ENCODE peak calls at places on chromosomes 16 and 17, in six cellular contexts. One of them, this sample, is unnamed.

GRCh38 chr16:84068041-84068440 is 25.4 kb upstream of the SLC38A8 start:
- DNase-seq in GM12865: no peak
- DNase-seq in MM.1S: no peak
- DNase-seq in tibial nerve: no peak
- DNase-seq in CD4-positive, alpha-beta T cell: no peak
- DNase-seq in mesothelial cell of epicardium: no peak
- DNase-seq in this sample: no peak

GRCh38 chr17:3621146-3621720 is 12.0 kb upstream of the TRPV1 start:
- DNase-seq in GM12865: no peak
- DNase-seq in mesothelial cell of epicardium: no peak
- DNase-seq in tibial nerve: no peak
- DNase-seq in CD4-positive, alpha-beta T cell: no peak
- DNase-seq in MM.1S: no peak
- DNase-seq in this sample: no peak

GRCh38 chr16:2507052-2507678 is 6.6 kb upstream of the ATP6V0C start:
- DNase-seq in GM12865: peak; percentile 79
- DNase-seq in MM.1S: peak; percentile 65
- DNase-seq in mesothelial cell of epicardium: no peak
- DNase-seq in tibial nerve: no peak
- DNase-seq in CD4-positive, alpha-beta T cell: no peak
- DNase-seq in this sample: peak; percentile 81

GRCh38 chr16:53334581-53334980 is 99.7 kb upstream of the RBL2 start:
- DNase-seq in CD4-positive, alpha-beta T cell: no peak
- DNase-seq in GM12865: no peak
- DNase-seq in MM.1S: no peak
- DNase-seq in mesothelial cell of epicardium: no peak
- DNase-seq in tibial nerve: no peak
- DNase-seq in this sample: no peak

GRCh38 chr16:27670071-27670825 is 120.3 kb downstream of the KATNIP start:
- DNase-seq in GM12865: no peak
- DNase-seq in CD4-positive, alpha-beta T cell: no peak
- DNase-seq in tibial nerve: no peak
- DNase-seq in mesothelial cell of epicardium: no peak
- DNase-seq in MM.1S: no peak
- DNase-seq in this sample: no peak

GRCh38 chr16:4360538-4361021 is 9.5 kb upstream of the PAM16 start:
- DNase-seq in GM12865: no peak
- DNase-seq in tibial nerve: no peak
- DNase-seq in MM.1S: no peak
- DNase-seq in mesothelial cell of epicardium: no peak
- DNase-seq in CD4-positive, alpha-beta T cell: no peak
- DNase-seq in this sample: no peak

GRCh38 chr17:40556198-40556661 is 9.0 kb downstream of the CCR7 start:
- DNase-seq in GM12865: peak; percentile 33
- DNase-seq in tibial nerve: no peak
- DNase-seq in MM.1S: no peak
- DNase-seq in CD4-positive, alpha-beta T cell: no peak
- DNase-seq in mesothelial cell of epicardium: no peak
- DNase-seq in this sample: peak; percentile 5

GRCh38 chr17:52030096-52030495 is 128.4 kb downstream of the CA10 start:
- DNase-seq in MM.1S: no peak
- DNase-seq in CD4-positive, alpha-beta T cell: no peak
- DNase-seq in mesothelial cell of epicardium: no peak
- DNase-seq in GM12865: no peak
- DNase-seq in tibial nerve: no peak
- DNase-seq in this sample: no peak

GRCh38 chr16:56370185-56370584 is 55.2 kb downstream of the AMFR start:
- DNase-seq in MM.1S: no peak
- DNase-seq in mesothelial cell of epicardium: no peak
- DNase-seq in GM12865: no peak
- DNase-seq in tibial nerve: no peak
- DNase-seq in CD4-positive, alpha-beta T cell: no peak
- DNase-seq in this sample: no peak

GRCh38 chr16:396199-396598 is 800 bp upstream of the NME4 start:
- DNase-seq in CD4-positive, alpha-beta T cell: no peak
- DNase-seq in MM.1S: no peak
- DNase-seq in GM12865: no peak
- DNase-seq in mesothelial cell of epicardium: no peak
- DNase-seq in tibial nerve: no peak
- DNase-seq in this sample: no peak

GRCh38 chr17:48247038-48247437 is 139.5 kb downstream of the SNX11 start:
- DNase-seq in CD4-positive, alpha-beta T cell: no peak
- DNase-seq in GM12865: no peak
- DNase-seq in MM.1S: no peak
- DNase-seq in tibial nerve: no peak
- DNase-seq in mesothelial cell of epicardium: no peak
- DNase-seq in this sample: no peak

GRCh38 chr17:59149051-59149450 is 5.9 kb downstream of the SKA2 start:
- DNase-seq in GM12865: no peak
- DNase-seq in tibial nerve: no peak
- DNase-seq in MM.1S: no peak
- DNase-seq in mesothelial cell of epicardium: no peak
- DNase-seq in CD4-positive, alpha-beta T cell: no peak
- DNase-seq in this sample: no peak

GRCh38 chr17:31657876-31658275 is 201.2 kb downstream of the COPRS start:
- DNase-seq in mesothelial cell of epicardium: no peak
- DNase-seq in MM.1S: no peak
- DNase-seq in GM12865: no peak
- DNase-seq in CD4-positive, alpha-beta T cell: no peak
- DNase-seq in tibial nerve: no peak
- DNase-seq in this sample: no peak

GRCh38 chr16:11609474-11610120 is 22.9 kb upstream of the LITAF start:
- DNase-seq in mesothelial cell of epicardium: no peak
- DNase-seq in CD4-positive, alpha-beta T cell: no peak
- DNase-seq in GM12865: no peak
- DNase-seq in tibial nerve: no peak
- DNase-seq in MM.1S: no peak
- DNase-seq in this sample: no peak

GRCh38 chr16:734981-735881 is 5.6 kb downstream of the CIAO3 start:
- DNase-seq in CD4-positive, alpha-beta T cell: no peak
- DNase-seq in GM12865: no peak
- DNase-seq in tibial nerve: no peak
- DNase-seq in MM.1S: no peak
- DNase-seq in mesothelial cell of epicardium: no peak
- DNase-seq in this sample: no peak

GRCh38 chr17:40554646-40555295 is 10.5 kb downstream of the CCR7 start:
- DNase-seq in MM.1S: no peak
- DNase-seq in CD4-positive, alpha-beta T cell: no peak
- DNase-seq in mesothelial cell of epicardium: peak; percentile 3
- DNase-seq in tibial nerve: no peak
- DNase-seq in GM12865: peak; percentile 16
- DNase-seq in this sample: peak; percentile 4

GRCh38 chr16:23006380-23006779 is 142.9 kb downstream of the USP31 start:
- DNase-seq in CD4-positive, alpha-beta T cell: no peak
- DNase-seq in mesothelial cell of epicardium: no peak
- DNase-seq in MM.1S: no peak
- DNase-seq in GM12865: no peak
- DNase-seq in tibial nerve: no peak
- DNase-seq in this sample: no peak

GRCh38 chr17:57008958-57009357 is 31.0 kb downstream of the SCPEP1 start:
- DNase-seq in mesothelial cell of epicardium: no peak
- DNase-seq in tibial nerve: no peak
- DNase-seq in MM.1S: no peak
- DNase-seq in CD4-positive, alpha-beta T cell: no peak
- DNase-seq in GM12865: no peak
- DNase-seq in this sample: no peak

GRCh38 chr16:71572497-71573116 is 4.3 kb downstream of the TAT start:
- DNase-seq in mesothelial cell of epicardium: no peak
- DNase-seq in CD4-positive, alpha-beta T cell: no peak
- DNase-seq in GM12865: no peak
- DNase-seq in MM.1S: no peak
- DNase-seq in tibial nerve: no peak
- DNase-seq in this sample: no peak

GRCh38 chr16:78770353-78771091 is 671.1 kb downstream of the WWOX start:
- DNase-seq in GM12865: peak; percentile 64
- DNase-seq in MM.1S: peak; percentile 82
- DNase-seq in mesothelial cell of epicardium: peak; percentile 27
- DNase-seq in CD4-positive, alpha-beta T cell: peak; percentile 81
- DNase-seq in tibial nerve: peak; percentile 49
- DNase-seq in this sample: peak; percentile 66

GRCh38 chr16:11276880-11277593 is 757 bp upstream of the PRM2 start:
- DNase-seq in CD4-positive, alpha-beta T cell: no peak
- DNase-seq in MM.1S: no peak
- DNase-seq in GM12865: no peak
- DNase-seq in tibial nerve: no peak
- DNase-seq in mesothelial cell of epicardium: no peak
- DNase-seq in this sample: no peak

GRCh38 chr16:11556945-11557720 is 29.6 kb downstream of the LITAF start:
- DNase-seq in MM.1S: peak; percentile 29
- DNase-seq in GM12865: peak; percentile 45
- DNase-seq in tibial nerve: no peak
- DNase-seq in mesothelial cell of epicardium: no peak
- DNase-seq in CD4-positive, alpha-beta T cell: peak; percentile 31
- DNase-seq in this sample: no peak

GRCh38 chr17:19762515-19762961 is 14.4 kb upstream of the ALDH3A1 start:
- DNase-seq in GM12865: peak; percentile 78
- DNase-seq in tibial nerve: peak; percentile 62
- DNase-seq in MM.1S: peak; percentile 51
- DNase-seq in CD4-positive, alpha-beta T cell: peak; percentile 53
- DNase-seq in mesothelial cell of epicardium: peak; percentile 49
- DNase-seq in this sample: peak; percentile 80

GRCh38 chr17:4899341-4900230 is at the start of gene C17orf107:
- DNase-seq in mesothelial cell of epicardium: peak; percentile 69
- DNase-seq in MM.1S: peak; percentile 12
- DNase-seq in tibial nerve: peak; percentile 59
- DNase-seq in CD4-positive, alpha-beta T cell: peak; percentile 91
- DNase-seq in GM12865: peak; percentile 78
- DNase-seq in this sample: peak; percentile 94

GRCh38 chr16:57797526-57798266 is 4.6 kb downstream of the KIFC3 start:
- DNase-seq in mesothelial cell of epicardium: peak; percentile 62
- DNase-seq in tibial nerve: no peak
- DNase-seq in MM.1S: peak; percentile 73
- DNase-seq in GM12865: no peak
- DNase-seq in CD4-positive, alpha-beta T cell: no peak
- DNase-seq in this sample: no peak

GRCh38 chr16:57797216-57797525 is 5.1 kb downstream of the KIFC3 start:
- DNase-seq in GM12865: no peak
- DNase-seq in tibial nerve: no peak
- DNase-seq in CD4-positive, alpha-beta T cell: no peak
- DNase-seq in mesothelial cell of epicardium: no peak
- DNase-seq in MM.1S: no peak
- DNase-seq in this sample: no peak

GRCh38 chr16:57798267-57798810 is 4.0 kb downstream of the KIFC3 start:
- DNase-seq in tibial nerve: no peak
- DNase-seq in GM12865: no peak
- DNase-seq in CD4-positive, alpha-beta T cell: no peak
- DNase-seq in MM.1S: no peak
- DNase-seq in mesothelial cell of epicardium: no peak
- DNase-seq in this sample: no peak

GRCh38 chr16:57794849-57795430 is 7.4 kb downstream of the KIFC3 start:
- DNase-seq in CD4-positive, alpha-beta T cell: no peak
- DNase-seq in MM.1S: no peak
- DNase-seq in tibial nerve: no peak
- DNase-seq in mesothelial cell of epicardium: no peak
- DNase-seq in GM12865: no peak
- DNase-seq in this sample: no peak

GRCh38 chr16:57795431-57795878 is 6.8 kb downstream of the KIFC3 start:
- DNase-seq in CD4-positive, alpha-beta T cell: no peak
- DNase-seq in tibial nerve: no peak
- DNase-seq in MM.1S: peak; percentile 85
- DNase-seq in mesothelial cell of epicardium: no peak
- DNase-seq in GM12865: peak; percentile 70
- DNase-seq in this sample: peak; percentile 79
- TF ChIP-seq CTCF in CD4-positive, alpha-beta T cell: no peak
- TF ChIP-seq CTCF in tibial nerve: peak; percentile 29
- TF ChIP-seq CTCF in MM.1S: peak; percentile 66
- TF ChIP-seq CTCF in mesothelial cell of epicardium: peak; percentile 12
- TF ChIP-seq CTCF in GM12865: peak; percentile 46
- TF ChIP-seq CTCF in this sample: peak; percentile 57

DNA sequence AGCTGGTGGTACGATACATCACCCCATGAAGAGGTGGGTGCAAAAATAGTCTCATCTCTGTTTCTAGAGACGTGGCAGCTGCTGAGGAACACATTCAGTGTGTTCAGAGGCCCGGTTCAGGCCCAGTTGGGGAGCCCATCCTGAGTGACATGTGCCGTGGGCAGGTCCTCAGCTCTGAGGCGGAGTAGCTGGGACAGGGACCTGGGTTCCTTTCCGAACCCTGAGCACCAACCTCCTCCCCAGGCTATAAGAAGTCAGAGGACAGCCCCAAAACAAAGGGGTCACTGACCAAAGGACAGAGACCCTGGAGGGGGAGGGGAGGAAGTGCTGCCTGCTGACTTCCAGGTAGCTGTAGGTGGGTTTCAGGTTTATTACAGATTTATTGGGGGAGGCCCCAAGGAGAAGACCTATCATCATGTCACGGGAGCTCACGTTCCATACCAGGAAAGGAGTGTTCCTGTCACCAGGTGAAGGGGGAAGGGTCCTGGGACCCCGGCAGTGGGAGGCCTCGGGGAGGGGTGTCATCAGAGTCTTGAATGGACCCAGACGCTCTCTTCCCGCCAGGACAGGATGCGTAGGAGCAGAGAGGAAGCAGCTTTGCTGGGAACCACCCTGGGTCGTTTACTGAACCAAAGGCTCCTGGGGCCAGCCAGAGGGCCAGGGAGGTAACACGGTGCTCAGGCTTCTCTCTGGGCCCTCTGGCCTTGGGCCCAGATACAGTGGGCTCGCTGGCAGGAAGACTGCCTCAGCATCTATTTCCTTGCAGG is 4.9 kb downstream of the LDHD start:
- DNase-seq in MM.1S: no peak
- DNase-seq in tibial nerve: no peak
- DNase-seq in CD4-positive, alpha-beta T cell: no peak
- DNase-seq in mesothelial cell of epicardium: no peak
- DNase-seq in GM12865: no peak
- DNase-seq in this sample: no peak
- TF ChIP-seq CTCF in MM.1S: no peak
- TF ChIP-seq CTCF in tibial nerve: no peak
- TF ChIP-seq CTCF in CD4-positive, alpha-beta T cell: peak; percentile 39
- TF ChIP-seq CTCF in mesothelial cell of epicardium: no peak
- TF ChIP-seq CTCF in GM12865: no peak
- TF ChIP-seq CTCF in this sample: no peak

GRCh38 chr16:85238233-85238647 is 126.0 kb upstream of the CIBAR2 start:
- DNase-seq in MM.1S: no peak
- DNase-seq in tibial nerve: peak; percentile 87
- DNase-seq in CD4-positive, alpha-beta T cell: no peak
- DNase-seq in mesothelial cell of epicardium: no peak
- DNase-seq in GM12865: no peak
- DNase-seq in this sample: no peak
- TF ChIP-seq CTCF in MM.1S: no peak
- TF ChIP-seq CTCF in tibial nerve: peak; percentile 19
- TF ChIP-seq CTCF in CD4-positive, alpha-beta T cell: no peak
- TF ChIP-seq CTCF in mesothelial cell of epicardium: no peak
- TF ChIP-seq CTCF in GM12865: no peak
- TF ChIP-seq CTCF in this sample: no peak

DNA sequence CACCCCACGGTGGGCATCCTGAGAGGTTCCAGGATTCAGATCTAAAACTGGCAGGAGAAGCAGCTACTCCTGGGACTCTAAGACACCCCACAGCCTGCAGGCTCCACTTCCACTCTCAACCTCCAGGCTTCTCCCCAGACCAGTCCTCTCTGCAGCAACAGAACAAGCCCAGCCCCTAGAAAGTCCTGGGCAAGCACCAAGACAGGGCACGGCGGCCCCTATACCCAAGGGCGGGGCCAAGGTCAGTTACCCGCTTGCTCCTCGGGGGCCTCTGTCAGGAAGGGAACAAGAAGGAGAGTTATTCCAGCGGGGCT is 62.8 kb downstream of the MYO18A start:
- DNase-seq in tibial nerve: no peak
- DNase-seq in GM12865: no peak
- DNase-seq in CD4-positive, alpha-beta T cell: no peak
- DNase-seq in mesothelial cell of epicardium: no peak
- DNase-seq in MM.1S: no peak
- DNase-seq in this sample: no peak
- TF ChIP-seq CTCF in tibial nerve: no peak
- TF ChIP-seq CTCF in GM12865: no peak
- TF ChIP-seq CTCF in CD4-positive, alpha-beta T cell: peak; percentile 56
- TF ChIP-seq CTCF in mesothelial cell of epicardium: peak; percentile 49
- TF ChIP-seq CTCF in MM.1S: no peak
- TF ChIP-seq CTCF in this sample: no peak

This sample was measured in GM13977.